ENCODE peak calls at places on chromosomes 11 and 22, in five cellular contexts. A is activated CD8-positive, alpha-beta memory T cell treated with anti-CD3 and anti-CD28 coated beads for 24 hours; Q is GOT3; N is activated T-helper 1 cell treated with anti-CD3 and anti-CD28 coated beads, Interleukin-12 subunit alpha, Interleukin-12 subunit beta, Interleukin-2, Interleukin-4 antibody, amounts not matched to agents 30 ng/mL and 10 ng/mL and 1 ng/mL, durations not matched to agents 14 hours and 24 hours and 36 hours; Y is activated gamma-delta T cell treated with Interleukin-2 at 50 U/mL for 16 hours. H is an unnamed sample.

GRCh38 chr11:60111793-60112192 is 23.3 kb downstream of the MS4A2 start:
- DNase-seq in A (no peak), Q (no peak), N (no peak), Y (no peak), H (no peak)

GRCh38 chr11:68052137-68052873 is 13.5 kb downstream of the TCIRG1 start:
- DNase-seq in A (no peak), Y (no peak), N (no peak), Q (no peak), H (no peak)

GRCh38 chr11:843086-843704 is 543 bp downstream of the TSPAN4 start:
- DNase-seq in Q (no peak), A (no peak), N (no peak), Y (no peak), H (no peak)

GRCh38 chr11:1086171-1087102 is 11.8 kb downstream of the MUC2 start:
- DNase-seq in A (no peak), Y (no peak), Q (no peak), N (no peak), H (no peak)

GRCh38 chr11:57231539-57232253 is 5.4 kb downstream of the APLNR start:
- DNase-seq in Q (no peak), N (no peak), A (no peak), Y (no peak), H (no peak)

GRCh38 chr11:118929496-118930151 is 3.9 kb upstream of the BCL9L start:
- DNase-seq in A (peak; percentile 88), Y (peak; percentile 79), N (peak; percentile 72), Q (peak; percentile 13), H (peak; percentile 74)

GRCh38 chr11:75422248-75423231 is 10.5 kb downstream of the KLHL35 start:
- DNase-seq in Y (no peak), N (no peak), A (no peak), Q (no peak), H (no peak)

GRCh38 chr22:39349967-39350802 is at the start of gene SYNGR1:
- DNase-seq in Y (no peak), N (no peak), A (peak; percentile 68), Q (no peak), H (no peak)

GRCh38 chr11:126192386-126192785 is 19.1 kb downstream of the RPUSD4 start:
- DNase-seq in Y (no peak), Q (no peak), A (no peak), N (no peak), H (no peak)

GRCh38 chr11:22342599-22343138 is 4.5 kb downstream of the SLC17A6 start:
- DNase-seq in N (no peak), Q (no peak), Y (no peak), A (no peak), H (no peak)

GRCh38 chr11:26947904-26948639 is 45.8 kb upstream of the FIBIN start:
- DNase-seq in Q (no peak), Y (no peak), N (no peak), A (no peak), H (no peak)

GRCh38 chr11:69918231-69918937 is 99.2 kb upstream of the FGF3 start:
- DNase-seq in Y (no peak), Q (no peak), A (peak; percentile 24), N (no peak), H (no peak)

GRCh38 chr22:26529345-26529744 is 17.1 kb upstream of the TFIP11 start:
- DNase-seq in Q (no peak), A (no peak), Y (no peak), N (no peak), H (no peak)

GRCh38 chr22:22982616-22983015 is 87.7 kb upstream of the GNAZ start:
- DNase-seq in A (no peak), N (no peak), Y (no peak), Q (no peak), H (no peak)

GRCh38 chr22:27642104-27642800 is 159.3 kb downstream of the MN1 start:
- DNase-seq in Y (no peak), N (no peak), A (no peak), Q (no peak), H (no peak)

GRCh38 chr22:35615156-35615555 is 2.0 kb downstream of the MB start:
- DNase-seq in N (no peak), A (no peak), Q (no peak), Y (no peak), H (no peak)

GRCh38 chr11:12516387-12517110 is 139.2 kb downstream of the PARVA start:
- DNase-seq in A (no peak), Q (no peak), N (no peak), Y (no peak), H (no peak)

GRCh38 chr11:38060930-38061329 is 1462.9 kb upstream of the RAG2 start:
- DNase-seq in N (no peak), A (no peak), Y (no peak), Q (no peak), H (no peak)

GRCh38 chr11:132744771-132745170 is 787.5 kb downstream of the OPCML start:
- DNase-seq in N (no peak), Y (no peak), A (no peak), Q (no peak), H (no peak)

GRCh38 chr22:50314455-50315288 is 7.2 kb upstream of the PLXNB2 start:
- DNase-seq in N (peak; percentile 69), Y (peak; percentile 75), Q (no peak), A (peak; percentile 90), H (peak; percentile 63)

GRCh38 chr22:40247976-40248375 is 70.3 kb downstream of the TNRC6B start:
- DNase-seq in N (peak; percentile 28), Y (peak; percentile 73), A (no peak), Q (no peak), H (peak; percentile 72)

GRCh38 chr11:70549796-70550195 is 151.5 kb downstream of the CTTN start:
- DNase-seq in Q (no peak), A (no peak), N (no peak), Y (no peak), H (no peak)

GRCh38 chr11:62217191-62217748 is 8.8 kb downstream of the SCGB2A1 start:
- DNase-seq in Q (no peak), Y (no peak), A (no peak), N (no peak), H (no peak)

GRCh38 chr11:73218106-73218829 is at the start of gene P2RY2:
- DNase-seq in N (peak; percentile 28), Y (no peak), Q (no peak), A (peak; percentile 70), H (no peak)

GRCh38 chr11:79414644-79415317 is 26.0 kb downstream of the TENM4 start:
- DNase-seq in Q (no peak), N (no peak), A (no peak), Y (no peak), H (no peak)

GRCh38 chr11:30585067-30585891 is 874 bp downstream of the MPPED2 start:
- DNase-seq in N (no peak), Q (no peak), A (peak; percentile 62), Y (no peak), H (no peak)

GRCh38 chr22:23509571-23510302 is 70.4 kb downstream of the IGLL1 start:
- DNase-seq in N (no peak), Q (no peak), Y (no peak), A (no peak), H (no peak)

GRCh38 chr11:68014157-68014965 is 4.2 kb downstream of the ALDH3B1 start:
- DNase-seq in Y (no peak), Q (peak; percentile 42), A (no peak), N (no peak), H (no peak)

GRCh38 chr11:57237204-57237681 is at the start of gene APLNR:
- DNase-seq in A (no peak), N (no peak), Q (no peak), Y (no peak), H (no peak)

GRCh38 chr11:69013009-69013951 is at the start of gene MRGPRF:
- DNase-seq in N (no peak), Y (no peak), Q (peak; percentile 34), A (no peak), H (no peak)

GRCh38 chr11:62984451-62984991 is at the start of gene SLC22A6:
- DNase-seq in Y (no peak), Q (no peak), A (no peak), N (no peak), H (no peak)

GRCh38 chr22:19783531-19784395 is 23.2 kb downstream of the TBX1 start:
- DNase-seq in Q (no peak), Y (no peak), N (no peak), A (no peak), H (no peak)

GRCh38 chr11:3028808-3029207 is 28.4 kb downstream of the CARS1 start:
- DNase-seq in Q (no peak), N (no peak), Y (no peak), A (no peak), H (no peak)

GRCh38 chr11:44538375-44539054 is 26.9 kb upstream of the CD82 start:
- DNase-seq in N (peak; percentile 65), Q (peak; percentile 39), Y (peak; percentile 66), A (peak; percentile 90), H (peak; percentile 72)

GRCh38 chr11:120178441-120179070 is 32.3 kb upstream of the OAF start:
- DNase-seq in Y (no peak), A (peak; percentile 35), N (no peak), Q (no peak), H (no peak)

GRCh38 chr22:49087163-49087562 is 740.5 kb downstream of the BRD1 start:
- DNase-seq in Q (no peak), N (no peak), A (no peak), Y (no peak), H (no peak)

GRCh38 chr22:45868586-45869443 is 108.1 kb downstream of the WNT7B start:
- DNase-seq in Y (no peak), Q (no peak), A (no peak), N (no peak), H (no peak)